ENCODE peak calls at places on chromosome 6, in seven cellular contexts. G, U, A, L, O, W and P are unnamed samples.

GRCh38 chr6:32792901-32793400 is 23.9 kb downstream of the HLA-DOB start:
- DNase-seq in O (no peak), A (no peak), U (peak; percentile 6), L (no peak), W (no peak), G (no peak), P (no peak)

GRCh38 chr6:139194740-139195139 is 59.9 kb downstream of the HECA start:
- DNase-seq in L (no peak), O (no peak), W (no peak), U (no peak), G (no peak), A (no peak), P (no peak)

GRCh38 chr6:150634641-150635292 is 35.1 kb downstream of the PLEKHG1 start:
- DNase-seq in A (no peak), W (no peak), L (no peak), O (no peak), G (no peak), U (no peak), P (no peak)

GRCh38 chr6:169915769-169916550 is 164.5 kb downstream of the ERMARD start:
- DNase-seq in W (peak; percentile 84), A (no peak), U (no peak), O (no peak), G (no peak), L (no peak), P (no peak)

GRCh38 chr6:88166901-88167624 is 916 bp upstream of the CNR1 start:
- DNase-seq in W (no peak), O (no peak), A (no peak), G (no peak), L (no peak), U (peak; percentile 62), P (no peak)

GRCh38 chr6:28794175-28795002 is 129.4 kb downstream of the TRIM27 start:
- DNase-seq in L (no peak), G (no peak), W (no peak), A (no peak), U (peak; percentile 87), O (no peak), P (no peak)

GRCh38 chr6:80622641-80623040 is 516.2 kb downstream of the BCKDHB start:
- DNase-seq in A (no peak), G (peak; percentile 58), O (no peak), U (no peak), W (no peak), L (peak; percentile 57), P (no peak)

GRCh38 chr6:108068618-108069017 is 5.9 kb downstream of the OSTM1 start:
- DNase-seq in W (no peak), U (no peak), A (no peak), G (no peak), O (no peak), L (no peak), P (no peak)

GRCh38 chr6:133697666-133698065 is 191.2 kb upstream of the TCF21 start:
- DNase-seq in W (no peak), A (no peak), G (no peak), O (no peak), L (no peak), U (no peak), P (no peak)

GRCh38 chr6:49001856-49002255 is 461.2 kb downstream of the MMUT start:
- DNase-seq in W (no peak), G (no peak), L (no peak), O (no peak), A (no peak), U (no peak), P (no peak)

GRCh38 chr6:153537422-153537821 is 406.3 kb upstream of the RGS17 start:
- DNase-seq in U (no peak), G (no peak), A (no peak), W (no peak), O (no peak), L (no peak), P (no peak)

GRCh38 chr6:2790588-2790987 is 25.4 kb downstream of the WRNIP1 start:
- DNase-seq in A (no peak), U (no peak), O (no peak), G (no peak), W (no peak), L (no peak), P (peak; percentile 27)

GRCh38 chr6:2426561-2427340 is 181.3 kb upstream of the GMDS start:
- DNase-seq in A (no peak), L (no peak), G (no peak), O (no peak), U (no peak), W (no peak), P (no peak)

GRCh38 chr6:2688416-2689064 is 62.2 kb downstream of the MYLK4 start:
- DNase-seq in O (no peak), G (no peak), U (no peak), W (no peak), A (no peak), L (no peak), P (no peak)

GRCh38 chr6:16132909-16133308 is 4.0 kb downstream of the MYLIP start:
- DNase-seq in O (no peak), A (no peak), W (no peak), G (no peak), U (no peak), L (no peak), P (no peak)

GRCh38 chr6:105816875-105817274 is 269.3 kb upstream of the PRDM1 start:
- DNase-seq in A (no peak), L (no peak), W (no peak), O (no peak), U (no peak), G (no peak), P (no peak)

GRCh38 chr6:149024361-149024760 is 277.5 kb downstream of the UST start:
- DNase-seq in G (no peak), W (no peak), A (no peak), L (no peak), O (no peak), U (no peak), P (no peak)

GRCh38 chr6:47084530-47084929 is 42.4 kb upstream of the ADGRF1 start:
- DNase-seq in A (no peak), W (no peak), G (no peak), O (no peak), U (no peak), L (no peak), P (no peak)

GRCh38 chr6:139376604-139377218 is 2.3 kb upstream of the CITED2 start:
- DNase-seq in W (peak; percentile 87), O (no peak), G (peak; percentile 82), U (peak; percentile 26), L (no peak), A (no peak), P (no peak)

GRCh38 chr6:37865534-37865933 is 46.0 kb downstream of the ZFAND3 start:
- DNase-seq in L (no peak), U (no peak), G (no peak), A (no peak), O (no peak), W (no peak), P (no peak)

GRCh38 chr6:83867527-83868161 is 8.2 kb downstream of the CYB5R4 start:
- DNase-seq in G (peak; percentile 36), U (peak; percentile 41), L (no peak), O (peak; percentile 25), W (no peak), A (peak; percentile 16), P (no peak)

DNA sequence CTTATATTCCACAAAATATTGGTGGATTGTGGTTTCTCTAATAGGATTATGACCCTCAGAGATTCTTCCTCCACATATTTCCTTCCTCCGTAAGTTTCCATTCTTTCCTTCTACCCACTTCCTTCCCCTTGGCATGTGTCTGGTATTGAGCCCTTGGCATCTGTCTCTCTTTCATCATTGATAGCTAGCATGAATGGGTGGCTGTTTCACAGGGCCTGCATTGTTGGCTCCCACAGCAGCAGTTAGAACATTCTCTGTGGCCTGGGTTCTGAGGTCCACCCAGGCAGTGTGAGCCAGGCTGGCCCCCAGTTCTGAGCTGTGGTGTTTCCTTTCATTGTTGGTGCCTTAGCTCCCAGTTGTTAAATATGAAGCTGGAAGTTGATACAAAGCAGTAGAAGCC is 125.3 kb downstream of the ANKS1A start:
- DNase-seq in U (no peak), A (no peak), W (no peak), G (no peak), L (no peak), O (no peak), P (no peak)
- H3K4me1 ChIP-seq in U (no peaks in the 10 kb centered on the region), A (no peaks in the 10 kb centered on the region), W (peaks cover 17% of the 10 kb centered on the region), G (peaks cover 33% of the 10 kb centered on the region), L (peaks cover 69% of the 10 kb centered on the region), O (peaks cover 3% of the 10 kb centered on the region), P (peaks cover 1% of the 10 kb centered on the region)

DNA sequence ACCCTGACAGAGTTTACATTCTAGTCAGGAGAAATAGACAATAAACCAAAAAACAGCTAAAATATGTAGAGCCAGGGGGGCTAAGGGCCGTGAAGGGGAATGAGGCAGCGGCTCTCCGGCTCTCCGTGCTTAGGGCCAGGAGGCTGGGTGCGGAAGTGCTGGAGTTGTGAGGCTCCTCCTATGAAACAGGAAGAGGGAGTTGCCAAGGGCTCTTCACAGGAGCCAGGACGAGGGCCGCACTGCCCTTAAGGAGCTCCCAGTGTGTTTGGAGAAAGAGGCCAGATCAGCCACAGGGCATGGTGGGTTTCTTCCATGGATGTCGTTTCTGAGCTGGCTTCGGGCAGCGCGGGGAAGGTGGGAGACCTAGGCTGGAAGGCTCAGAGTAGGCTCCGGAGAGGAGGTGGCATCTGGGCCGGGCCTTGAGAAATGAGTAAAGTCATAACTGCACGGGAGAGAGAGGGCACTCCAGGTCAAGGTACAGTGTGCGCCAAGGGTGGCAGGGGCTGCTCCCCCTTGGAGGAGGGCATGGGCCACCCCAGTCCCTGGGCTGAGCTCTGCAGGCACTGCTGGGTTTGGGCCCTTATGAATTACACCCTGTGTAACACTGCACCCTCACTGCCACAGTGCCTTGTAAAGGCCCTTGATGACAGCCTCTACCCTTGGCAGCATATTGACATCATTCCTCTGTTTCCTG is 20.8 kb upstream of the MLN start:
- DNase-seq in L (no peak), O (no peak), G (peak; percentile 32), A (no peak), U (no peak), W (no peak), P (no peak)
- H3K27me3 ChIP-seq in L (peaks cover 79% of the 10 kb centered on the region), O (no peaks in the 10 kb centered on the region), G (no peaks in the 10 kb centered on the region), A (no peaks in the 10 kb centered on the region), U (no peaks in the 10 kb centered on the region), W (no peaks in the 10 kb centered on the region), P (no peaks in the 10 kb centered on the region)

DNA sequence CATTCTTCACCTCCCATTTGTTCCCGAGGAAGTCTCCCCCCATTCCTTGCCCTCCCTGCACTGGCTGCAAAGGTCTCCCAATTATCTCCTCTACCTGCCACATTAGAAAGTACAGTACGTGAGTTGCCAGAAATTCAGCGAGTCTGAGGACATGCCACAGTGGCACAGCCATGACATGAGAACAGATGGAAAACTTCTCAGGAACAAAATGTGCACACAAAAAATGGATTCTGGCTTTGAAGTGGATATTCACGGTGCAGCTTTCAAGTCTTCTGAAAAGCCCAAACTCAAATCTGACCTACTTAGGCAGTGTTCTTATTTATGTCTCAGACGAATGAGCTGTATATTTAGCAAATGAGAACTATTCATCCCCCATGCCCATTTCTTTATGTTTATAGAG is 269.1 kb upstream of the ARID1B start:
- DNase-seq in U (no peak), O (no peak), L (no peak), A (no peak), W (no peak), G (no peak), P (no peak)
- H3K27ac ChIP-seq in U (no peak overlapping the region), O (no peak overlapping the region), L (no peak overlapping the region), A (no peak overlapping the region), W (no peak overlapping the region), G (no peak overlapping the region), P (no peak overlapping the region)

DNA sequence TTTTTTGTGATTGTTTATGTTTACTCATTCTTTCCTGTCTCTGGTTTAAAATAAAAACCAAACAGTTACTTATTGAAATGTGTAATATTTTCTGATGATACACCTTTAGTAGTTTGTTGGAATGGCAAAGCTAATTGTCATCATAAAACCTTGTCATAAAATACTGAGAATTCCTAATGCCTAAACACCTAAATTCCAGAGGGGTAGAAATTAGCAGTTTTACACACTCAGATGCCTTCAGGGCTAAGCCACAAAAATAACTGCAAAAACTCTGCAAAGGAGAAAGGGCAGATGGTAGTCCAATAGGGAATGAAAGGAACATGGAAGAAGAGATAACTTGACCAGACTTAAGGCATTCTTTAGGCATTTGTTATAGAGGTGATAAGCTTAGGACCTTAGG is 30.3 kb downstream of the FAM83B start:
- DNase-seq in U (no peak), W (no peak), G (no peak), O (no peak), A (no peak), L (no peak), P (no peak)
- H3K4me1 ChIP-seq in U (peaks cover 9% of the 10 kb centered on the region), W (no peaks in the 10 kb centered on the region), G (no peaks in the 10 kb centered on the region), O (no peaks in the 10 kb centered on the region), A (no peaks in the 10 kb centered on the region), L (no peaks in the 10 kb centered on the region), P (no peaks in the 10 kb centered on the region)